ENCODE peak calls at places on chromosomes 1 and 21, in ten cellular contexts. G, S, P, E, L, Y, T, C, M and U are unnamed samples.

GRCh38 chr1:6822530-6823359 is 37.5 kb downstream of the CAMTA1 start:
- DNase-seq in G (no peak), S (no peak), P (peak; percentile 80), E (no peak), L (peak; percentile 63), Y (no peak), T (no peak), C (peak; percentile 60), M (no peak), U (no peak)

GRCh38 chr21:33047231-33047630 is 21.5 kb downstream of the OLIG2 start:
- DNase-seq in G (no peak), S (peak; percentile 29), P (no peak), E (peak; percentile 42), L (no peak), Y (peak; percentile 2), T (peak; percentile 57), C (no peak), M (no peak), U (peak; percentile 36)

GRCh38 chr1:16422041-16422440 is 15.2 kb downstream of the SPATA21 start:
- DNase-seq in G (no peak), S (no peak), P (no peak), E (no peak), L (no peak), Y (no peak), T (no peak), C (no peak), M (no peak), U (no peak)

GRCh38 chr21:17495680-17496079 is 17.2 kb upstream of the CXADR start:
- DNase-seq in G (no peak), S (no peak), P (peak; percentile 71), E (peak; percentile 14), L (no peak), Y (no peak), T (peak; percentile 12), C (no peak), M (no peak), U (no peak)

GRCh38 chr1:109161836-109162606 is 48.1 kb downstream of the ELAPOR1 start:
- DNase-seq in G (no peak), S (peak; percentile 84), P (no peak), E (peak; percentile 88), L (peak; percentile 87), Y (peak; percentile 85), T (peak; percentile 97), C (peak; percentile 40), M (no peak), U (peak; percentile 91)

GRCh38 chr1:238833919-238834318 is 552.4 kb upstream of the CHRM3 start:
- DNase-seq in G (no peak), S (no peak), P (no peak), E (no peak), L (no peak), Y (no peak), T (no peak), C (no peak), M (no peak), U (no peak)

GRCh38 chr21:37869661-37870060 is 46.6 kb downstream of the KCNJ6 start:
- DNase-seq in G (no peak), S (no peak), P (no peak), E (no peak), L (no peak), Y (no peak), T (no peak), C (no peak), M (no peak), U (no peak)

GRCh38 chr1:41153750-41154274 is 88.3 kb downstream of the SCMH1 start:
- DNase-seq in G (no peak), S (no peak), P (no peak), E (no peak), L (no peak), Y (no peak), T (no peak), C (no peak), M (no peak), U (no peak)

GRCh38 chr1:42198251-42198650 is 33.7 kb upstream of the GUCA2A start:
- DNase-seq in G (no peak), S (no peak), P (no peak), E (no peak), L (no peak), Y (no peak), T (no peak), C (no peak), M (no peak), U (no peak)

GRCh38 chr1:184258525-184258924 is 128.3 kb upstream of the C1orf21 start:
- DNase-seq in G (no peak), S (no peak), P (no peak), E (no peak), L (no peak), Y (no peak), T (no peak), C (no peak), M (no peak), U (no peak)

GRCh38 chr1:236142358-236143103 is at the start of gene GPR137B:
- DNase-seq in G (peak; percentile 34), S (peak; percentile 43), P (no peak), E (peak; percentile 49), L (peak; percentile 72), Y (no peak), T (peak; percentile 40), C (peak; percentile 69), M (no peak), U (peak; percentile 75)

GRCh38 chr1:165162671-165163241 is 193.8 kb downstream of the LMX1A start:
- DNase-seq in G (no peak), S (peak; percentile 93), P (peak; percentile 2), E (no peak), L (no peak), Y (no peak), T (peak; percentile 3), C (peak; percentile 29), M (no peak), U (peak; percentile 83)

DNA sequence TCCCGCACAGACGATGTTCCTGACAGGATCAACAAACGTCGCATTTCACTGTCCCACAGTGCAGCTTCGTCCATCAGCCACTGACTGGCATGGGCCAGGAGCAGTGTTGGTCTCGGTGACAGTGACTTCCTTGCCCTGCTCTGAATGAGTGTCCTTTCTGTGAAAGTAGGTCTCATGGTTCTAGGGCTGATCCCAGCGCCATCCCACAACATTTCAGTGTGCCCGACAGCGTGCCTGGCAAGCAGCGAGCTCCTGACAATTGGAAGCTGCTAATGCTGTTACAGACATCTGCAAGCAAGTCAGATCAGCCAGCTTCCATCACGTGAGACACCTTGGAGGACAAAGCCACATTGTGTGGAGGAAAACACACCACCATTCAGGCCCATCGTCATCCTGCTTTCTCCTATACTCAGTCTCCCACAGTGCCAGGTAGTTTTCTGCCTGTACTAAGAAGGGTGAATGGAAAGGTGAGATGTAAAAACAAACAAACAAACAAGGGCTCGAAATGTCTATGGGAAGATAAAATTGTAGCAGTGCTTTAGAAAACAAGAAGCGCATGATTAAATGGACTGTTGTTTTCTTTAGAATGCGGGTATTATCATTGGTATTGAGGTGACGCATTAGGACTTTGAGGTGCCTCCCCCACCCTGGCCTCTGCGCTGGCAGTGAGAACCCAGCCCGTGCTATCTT is 21.9 kb downstream of the ERRFI1 start:
- DNase-seq in G (peak; percentile 35), S (peak; percentile 78), P (no peak), E (peak; percentile 63), L (no peak), Y (no peak), T (peak; percentile 50), C (no peak), M (peak; percentile 31), U (peak; percentile 54)
- H3K4me3 ChIP-seq in G (peak overlapping the region; percentile 7), S (no peak overlapping the region), P (no peak overlapping the region), E (no peak overlapping the region), L (no peak overlapping the region), Y (no peak overlapping the region), T (peak overlapping the region; percentile 33), C (no peak overlapping the region), M (peak overlapping the region; percentile 42), U (no peak overlapping the region)

GRCh38 chr1:199422206-199422605 is 605.3 kb upstream of the NR5A2 start:
- DNase-seq in G (no peak), S (peak; percentile 45), P (no peak), E (peak; percentile 71), L (peak; percentile 6), Y (peak; percentile 28), T (peak; percentile 50), C (peak; percentile 44), M (no peak), U (peak; percentile 75)
- TF ChIP-seq CTCF in G (no peak), S (peak; percentile 44), P (no peak), E (peak; percentile 72), L (peak; percentile 5), Y (peak; percentile 76), T (peak; percentile 60), C (peak; percentile 46), M (no peak), U (peak; percentile 68)

DNA sequence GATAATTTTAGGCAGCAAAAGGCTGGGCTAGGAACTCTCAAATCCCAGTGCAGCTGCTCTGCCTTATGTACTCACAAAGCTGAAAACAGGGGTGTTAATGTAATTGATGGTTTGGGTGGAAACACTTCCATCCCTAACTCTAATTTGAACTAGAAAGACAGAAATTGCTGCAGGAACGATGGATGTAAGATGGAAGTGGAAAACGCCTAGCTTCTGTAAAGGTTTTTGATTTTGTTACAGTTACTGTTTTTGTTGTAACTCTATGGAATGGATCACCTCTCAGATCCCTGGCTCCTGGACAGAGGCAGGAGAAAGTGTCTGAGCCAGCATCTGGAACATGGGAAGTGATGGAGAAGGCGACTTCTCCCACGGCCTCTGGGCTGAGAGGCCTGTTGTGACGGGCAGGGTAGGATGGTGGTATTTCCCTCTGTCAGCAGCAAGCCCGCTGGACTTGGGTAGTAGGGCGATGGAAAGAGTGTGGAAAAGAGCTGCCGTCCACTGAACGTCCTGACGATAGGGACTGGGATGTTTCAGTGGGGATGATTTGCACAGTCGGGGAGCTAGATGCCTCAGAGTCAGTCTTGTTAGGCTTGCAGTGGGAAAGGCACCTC is 1.6 kb downstream of the TRAF5 start:
- DNase-seq in G (no peak), S (no peak), P (no peak), E (no peak), L (no peak), Y (no peak), T (no peak), C (no peak), M (no peak), U (no peak)
- H3K4me3 ChIP-seq in G (peak overlapping the region; percentile 80), S (no peak overlapping the region), P (no peak overlapping the region), E (peak overlapping the region; percentile 77), L (peak overlapping the region; percentile 68), Y (peak overlapping the region; percentile 84), T (peak overlapping the region; percentile 77), C (no peak overlapping the region), M (peak overlapping the region; percentile 71), U (no peak overlapping the region)

GRCh38 chr1:36098650-36099365 is 10.1 kb downstream of the ADPRS start:
- DNase-seq in G (no peak), S (no peak), P (no peak), E (no peak), L (no peak), Y (no peak), T (no peak), C (no peak), M (no peak), U (no peak)

GRCh38 chr1:36095760-36096405 is 7.2 kb downstream of the ADPRS start:
- DNase-seq in G (no peak), S (no peak), P (no peak), E (no peak), L (no peak), Y (no peak), T (no peak), C (peak; percentile 5), M (no peak), U (no peak)

GRCh38 chr1:36094621-36095061 is 5.9 kb downstream of the ADPRS start:
- DNase-seq in G (no peak), S (no peak), P (no peak), E (no peak), L (no peak), Y (no peak), T (peak; percentile 83), C (no peak), M (no peak), U (no peak)

GRCh38 chr1:36097693-36098585 is 9.2 kb downstream of the ADPRS start:
- DNase-seq in G (no peak), S (no peak), P (no peak), E (no peak), L (no peak), Y (no peak), T (no peak), C (peak; percentile 3), M (no peak), U (no peak)

GRCh38 chr1:36096500-36097412 is 8.1 kb downstream of the ADPRS start:
- DNase-seq in G (no peak), S (no peak), P (peak; percentile 39), E (no peak), L (no peak), Y (no peak), T (no peak), C (peak; percentile 44), M (no peak), U (no peak)
- TF ChIP-seq CTCF in G (no peak), S (no peak), P (no peak), E (no peak), L (peak; percentile 8), Y (peak; percentile 19), T (peak; percentile 30), C (peak; percentile 26), M (no peak), U (no peak)